ENCODE peak calls at places on chromosomes 3 and 15, in nine cellular contexts. U is K562, P is dorsolateral prefrontal cortex, Y is H9, H is lower leg skin, X is suprapubic skin, G is GM12864, S is lung, E is GM06990. F is an unnamed sample.

GRCh38 chr15:57526615-57527014 is 65.1 kb upstream of the MYZAP start:
- DNase-seq in S (no peak), P (no peak), H (no peak), E (no peak), G (no peak), Y (no peak), X (no peak), U (no peak), F (no peak)

GRCh38 chr3:152245498-152246175 is 23.1 kb upstream of the MBNL1 start:
- DNase-seq in E (no peak), H (no peak), P (no peak), U (no peak), S (no peak), X (no peak), Y (no peak), G (no peak), F (no peak)

GRCh38 chr3:45560270-45561020 is 34.1 kb upstream of the LIMD1 start:
- DNase-seq in Y (no peak), X (peak; percentile 84), U (no peak), P (no peak), S (no peak), G (no peak), E (no peak), H (peak; percentile 93), F (no peak)

GRCh38 chr15:75648156-75649000 is 666 bp downstream of the SNX33 start:
- DNase-seq in P (no peak), S (peak; percentile 51), Y (peak; percentile 69), X (peak; percentile 79), H (peak; percentile 90), U (peak; percentile 68), G (no peak), E (no peak), F (no peak)

GRCh38 chr3:24145981-24146822 is 201.1 kb downstream of the NR1D2 start:
- DNase-seq in E (no peak), P (no peak), Y (no peak), G (no peak), S (no peak), H (no peak), X (no peak), U (no peak), F (no peak)

GRCh38 chr15:66269326-66270090 is 16.0 kb upstream of the MEGF11 start:
- DNase-seq in H (no peak), P (no peak), E (no peak), U (peak; percentile 56), G (no peak), X (no peak), Y (peak; percentile 36), S (no peak), F (no peak)

GRCh38 chr3:191148131-191148530 is 50.9 kb upstream of the OSTN start:
- DNase-seq in X (no peak), P (no peak), G (no peak), S (no peak), Y (no peak), U (no peak), H (no peak), E (no peak), F (no peak)

GRCh38 chr3:156471431-156471830 is 83.5 kb downstream of the SSR3 start:
- DNase-seq in G (no peak), H (no peak), P (no peak), Y (no peak), X (no peak), U (no peak), E (no peak), S (no peak), F (no peak)

GRCh38 chr3:134627831-134628230 is 23.0 kb downstream of the KY start:
- DNase-seq in G (no peak), U (no peak), E (no peak), H (no peak), X (no peak), Y (peak; percentile 20), S (no peak), P (no peak), F (no peak)

GRCh38 chr3:100913870-100914654 is 79.2 kb downstream of the ABI3BP start:
- DNase-seq in E (no peak), H (no peak), U (no peak), Y (no peak), X (no peak), S (peak; percentile 30), P (no peak), G (no peak), F (no peak)

GRCh38 chr15:60507596-60508424 is 28.9 kb upstream of the ICE2 start:
- DNase-seq in S (no peak), P (no peak), G (peak; percentile 71), H (no peak), E (peak; percentile 20), X (no peak), Y (peak; percentile 48), U (peak; percentile 60), F (peak; percentile 75)

GRCh38 chr15:39180494-39180930 is 400.4 kb upstream of the THBS1 start:
- DNase-seq in E (no peak), S (no peak), Y (no peak), U (no peak), H (no peak), G (no peak), P (no peak), X (no peak), F (no peak)

GRCh38 chr3:8658326-8659212 is 14.0 kb upstream of the SSUH2 start:
- DNase-seq in H (no peak), U (no peak), E (peak; percentile 79), X (peak; percentile 70), S (peak; percentile 80), G (peak; percentile 36), P (no peak), Y (no peak), F (peak; percentile 59)

GRCh38 chr3:42314411-42314810 is 48.4 kb upstream of the CCK start:
- DNase-seq in H (no peak), E (no peak), X (no peak), G (no peak), Y (no peak), P (no peak), S (no peak), U (no peak), F (no peak)

GRCh38 chr3:120622870-120623718 is 27.0 kb downstream of the NDUFB4 start:
- DNase-seq in X (no peak), E (no peak), G (no peak), S (no peak), U (peak; percentile 25), H (no peak), P (no peak), Y (peak; percentile 38), F (no peak)
- TF ChIP-seq CTCF in X (no peak), E (peak; percentile 23), G (no peak), S (no peak), U (peak; percentile 60), H (no peak), P (no peak), Y (peak; percentile 74), F (no peak)

GRCh38 chr3:122299222-122299621 is 25.8 kb upstream of the CSTA start:
- DNase-seq in E (peak; percentile 41), Y (no peak), G (no peak), P (no peak), H (no peak), S (no peak), X (no peak), U (no peak), F (no peak)

GRCh38 chr3:122298239-122298638 is 26.8 kb upstream of the CSTA start:
- DNase-seq in H (no peak), G (peak; percentile 63), P (no peak), Y (no peak), X (no peak), U (no peak), S (no peak), E (peak; percentile 65), F (peak; percentile 47)

GRCh38 chr3:122301063-122301462 is 24.0 kb upstream of the CSTA start:
- DNase-seq in E (peak; percentile 44), U (no peak), S (no peak), X (no peak), P (no peak), H (no peak), Y (no peak), G (peak; percentile 42), F (no peak)

GRCh38 chr3:122295286-122295685 is 29.8 kb upstream of the CSTA start:
- DNase-seq in H (no peak), G (no peak), U (no peak), P (no peak), X (no peak), E (no peak), S (no peak), Y (no peak), F (no peak)

GRCh38 chr3:122299872-122300460 is 25.1 kb upstream of the CSTA start:
- DNase-seq in P (no peak), X (no peak), G (no peak), E (peak; percentile 30), U (peak; percentile 29), H (no peak), S (no peak), Y (no peak), F (no peak)
- TF ChIP-seq CTCF in P (no peak), X (peak; percentile 20), G (peak; percentile 64), E (peak; percentile 69), U (peak; percentile 46), H (no peak), S (peak; percentile 30), Y (peak; percentile 89), F (peak; percentile 66)

GRCh38 chr3:194312743-194313281 is 38.3 kb downstream of the CPN2 start:
- DNase-seq in P (no peak), U (no peak), E (no peak), X (peak; percentile 86), G (no peak), S (no peak), Y (no peak), H (peak; percentile 92), F (no peak)

GRCh38 chr3:194315088-194315964 is 35.8 kb downstream of the CPN2 start:
- DNase-seq in Y (peak; percentile 90), E (peak; percentile 91), P (peak; percentile 92), U (peak; percentile 93), G (no peak), S (peak; percentile 83), H (peak; percentile 97), X (peak; percentile 89), F (peak; percentile 90)

GRCh38 chr3:194314669-194315068 is 36.5 kb downstream of the CPN2 start:
- DNase-seq in Y (no peak), E (no peak), X (no peak), S (no peak), G (no peak), P (no peak), U (no peak), H (no peak), F (no peak)

GRCh38 chr3:194312186-194312742 is 38.9 kb downstream of the CPN2 start:
- DNase-seq in X (peak; percentile 64), P (no peak), U (no peak), H (peak; percentile 89), Y (no peak), E (no peak), S (no peak), G (no peak), F (no peak)

GRCh38 chr3:194313642-194314430 is 37.3 kb downstream of the CPN2 start:
- DNase-seq in P (no peak), S (no peak), E (no peak), U (no peak), Y (no peak), H (peak; percentile 96), X (peak; percentile 87), G (no peak), F (no peak)
- TF ChIP-seq CTCF in P (no peak), S (no peak), E (no peak), U (no peak), Y (peak; percentile 50), H (no peak), X (no peak), G (peak; percentile 41), F (no peak)

DNA sequence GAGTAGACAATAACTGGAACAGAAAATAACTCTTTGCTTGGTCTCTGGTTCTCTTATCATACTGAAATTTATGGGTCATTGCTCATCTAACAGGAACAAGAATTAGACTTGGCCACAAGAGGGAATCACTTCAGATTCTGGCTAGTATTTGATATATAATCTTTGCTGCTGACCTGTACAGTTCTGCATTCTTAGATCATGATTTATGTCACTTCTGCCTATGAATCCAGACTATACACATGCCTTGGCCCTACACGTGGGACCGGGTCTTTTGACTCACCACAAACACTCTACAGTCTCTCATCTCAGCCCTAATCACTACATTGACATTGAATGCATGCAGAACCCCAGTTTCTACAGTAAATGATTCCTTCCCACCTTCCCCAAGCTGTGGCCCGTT is 162.5 kb upstream of the SOX2 start:
- DNase-seq in P (no peak), U (no peak), H (no peak), E (no peak), G (no peak), S (no peak), Y (no peak), X (no peak), F (no peak)
- TF ChIP-seq CTCF in P (peak; percentile 16), U (no peak), H (no peak), E (no peak), G (no peak), S (no peak), Y (no peak), X (no peak), F (no peak)